ENCODE peak calls at places on chromosome 2, in four cellular contexts. D, I, S and X are unnamed samples.

GRCh38 chr2:202104286-202104870 is 31.3 kb downstream of the KIAA2012 start:
- DNase-seq in D (peak), I (peak), S (peak), X (no peak)

GRCh38 chr2:11017921-11018320 is 106.2 kb downstream of the KCNF1 start:
- DNase-seq in D (no peak), I (no peak), S (no peak), X (no peak)

GRCh38 chr2:157948856-157949255 is 72.7 kb upstream of the ACVR1 start:
- DNase-seq in D (no peak), I (no peak), S (no peak), X (no peak)

GRCh38 chr2:219082332-219082958 is 21.7 kb upstream of the IHH start:
- DNase-seq in D (no peak), I (no peak), S (no peak), X (no peak)

GRCh38 chr2:236342507-236342906 is 78.3 kb upstream of the ASB18 start:
- DNase-seq in D (no peak), I (no peak), S (no peak), X (no peak)

GRCh38 chr2:133173224-133173623 is 395.0 kb downstream of the NCKAP5 start:
- DNase-seq in D (no peak), I (no peak), S (no peak), X (no peak)

GRCh38 chr2:22867921-22868320 is 517.1 kb upstream of the KLHL29 start:
- DNase-seq in D (no peak), I (no peak), S (no peak), X (no peak)

GRCh38 chr2:207087046-207087902 is 78.5 kb downstream of the KLF7 start:
- DNase-seq in D (no peak), I (no peak), S (no peak), X (no peak)

GRCh38 chr2:172273910-172274571 is 153.3 kb upstream of the ITGA6 start:
- DNase-seq in D (no peak), I (no peak), S (no peak), X (no peak)

GRCh38 chr2:222525776-222526175 is 101.4 kb downstream of the SGPP2 start:
- DNase-seq in D (no peak), I (no peak), S (no peak), X (no peak)

GRCh38 chr2:9187620-9188214 is 18.9 kb upstream of the ASAP2 start:
- DNase-seq in D (peak), I (peak), S (peak), X (no peak)

GRCh38 chr2:239146741-239147181 is 254.1 kb downstream of the HDAC4 start:
- DNase-seq in D (no peak), I (no peak), S (no peak), X (no peak)

GRCh38 chr2:190841707-190842505 is 38.7 kb upstream of the GLS start:
- DNase-seq in D (peak), I (peak), S (peak), X (no peak)

GRCh38 chr2:218717262-218717661 is 6.6 kb downstream of the TTLL4 start:
- DNase-seq in D (peak), I (no peak), S (peak), X (no peak)

GRCh38 chr2:133497261-133497893 is 70.9 kb downstream of the NCKAP5 start:
- DNase-seq in D (no peak), I (no peak), S (peak), X (peak)

GRCh38 chr2:121898483-121898882 is 143.0 kb downstream of the TSN start:
- DNase-seq in D (peak), I (peak), S (peak), X (no peak)

GRCh38 chr2:142989276-142990204 is 112.1 kb downstream of the KYNU start:
- DNase-seq in D (peak), I (peak), S (peak), X (no peak)

GRCh38 chr2:194385376-194385775 is 1271.7 kb upstream of the SLC39A10 start:
- DNase-seq in D (no peak), I (no peak), S (no peak), X (no peak)

GRCh38 chr2:17270894-17271293 is 247.3 kb downstream of the RAD51AP2 start:
- DNase-seq in D (no peak), I (no peak), S (no peak), X (no peak)

GRCh38 chr2:1990724-1991123 is 246.4 kb upstream of the PXDN start:
- DNase-seq in D (no peak), I (no peak), S (no peak), X (no peak)

GRCh38 chr2:157895531-157895930 is 19.4 kb upstream of the ACVR1 start:
- DNase-seq in D (peak), I (no peak), S (peak), X (no peak)

GRCh38 chr2:39524061-39524460 is 87.0 kb upstream of the MAP4K3 start:
- DNase-seq in D (no peak), I (peak), S (peak), X (no peak)

GRCh38 chr2:156935611-156936010 is 321.9 kb upstream of the GALNT5 start:
- DNase-seq in D (peak), I (peak), S (peak), X (no peak)

GRCh38 chr2:32632089-32632488 is 4.2 kb downstream of the TTC27 start:
- DNase-seq in D (peak), I (peak), S (peak), X (no peak)

GRCh38 chr2:197803033-197803444 is 1.4 kb upstream of the PLCL1 start:
- DNase-seq in D (peak), I (peak), S (peak), X (no peak)

GRCh38 chr2:18976112-18976961 is 382.1 kb downstream of the OSR1 start:
- DNase-seq in D (peak), I (peak), S (peak), X (no peak)

GRCh38 chr2:230985519-230986231 is 10.2 kb upstream of the SPATA3 start:
- DNase-seq in D (no peak), I (no peak), S (no peak), X (no peak)

GRCh38 chr2:202034249-202035088 is 814 bp downstream of the FZD7 start:
- DNase-seq in D (peak), I (peak), S (peak), X (no peak)

GRCh38 chr2:197378494-197378972 is 56.3 kb downstream of the SF3B1 start:
- DNase-seq in D (peak), I (no peak), S (peak), X (no peak)

GRCh38 chr2:10864888-10865551 is 46.7 kb upstream of the KCNF1 start:
- DNase-seq in D (no peak), I (no peak), S (no peak), X (no peak)

GRCh38 chr2:219406861-219407230 is 11.3 kb upstream of the DES start:
- DNase-seq in D (peak), I (peak), S (peak), X (no peak)

GRCh38 chr2:229725716-229726346 is 11.5 kb upstream of the DNER start:
- DNase-seq in D (peak), I (peak), S (peak), X (no peak)

GRCh38 chr2:175097297-175097696 is 70.7 kb downstream of the ATF2 start:
- DNase-seq in D (peak), I (peak), S (peak), X (no peak)

GRCh38 chr2:119208791-119209203 is 14.8 kb upstream of the STEAP3 start:
- DNase-seq in D (peak), I (no peak), S (no peak), X (no peak)

GRCh38 chr2:128317186-128317897 is 1.3 kb downstream of the HS6ST1 start:
- DNase-seq in D (no peak), I (no peak), S (no peak), X (no peak)

GRCh38 chr2:135815269-135815668 is 21.7 kb downstream of the LCT start:
- DNase-seq in D (no peak), I (no peak), S (no peak), X (no peak)

GRCh38 chr2:174326880-174327558 is 7.7 kb upstream of the SP9 start:
- DNase-seq in D (no peak), I (no peak), S (no peak), X (no peak)

GRCh38 chr2:62287895-62288589 is 92.1 kb downstream of the B3GNT2 start:
- DNase-seq in D (peak), I (no peak), S (peak), X (no peak)

GRCh38 chr2:109185801-109186570 is 57.0 kb downstream of the SH3RF3 start:
- DNase-seq in D (no peak), I (peak), S (peak), X (no peak)